ENCODE peak calls at places on chromosome 16, in ten cellular contexts. U is uterus; W is mesenchymal stem cell; H is OCI-LY7; Y is IMR-90; G is heart right ventricle; I is naive thymus-derived CD4-positive, alpha-beta T cell; D is stomach; Q is thoracic aorta; N is breast epithelium. S is an unnamed sample.

GRCh38 chr16:84782841-84783240 is 36.9 kb upstream of the CRISPLD2 start:
- DNase-seq in G (no peak), N (no peak), Y (no peak), I (no peak), H (no peak), W (no peak), U (no peak), Q (no peak), D (no peak), S (peak)

GRCh38 chr16:69566437-69567030 is 768 bp downstream of the NFAT5 start:
- DNase-seq in N (peak), Q (no peak), G (peak), U (peak), D (peak), H (peak), W (peak), Y (peak), I (no peak), S (peak)

GRCh38 chr16:50695017-50696000 is 1.9 kb downstream of the NOD2 start:
- DNase-seq in I (no peak), D (no peak), Q (no peak), G (no peak), H (no peak), U (no peak), W (no peak), Y (no peak), N (no peak), S (no peak)

GRCh38 chr16:2810651-2811050 is 6.4 kb upstream of the PRSS21 start:
- DNase-seq in N (peak), H (no peak), G (no peak), I (no peak), D (no peak), W (no peak), U (no peak), Y (no peak), Q (no peak), S (no peak)

GRCh38 chr16:85033153-85033552 is 5.6 kb downstream of the KIAA0513 start:
- DNase-seq in W (no peak), I (no peak), D (no peak), U (no peak), Q (no peak), Y (no peak), G (no peak), N (no peak), H (no peak), S (no peak)

GRCh38 chr16:75288596-75289120 is 37.2 kb upstream of the BCAR1 start:
- DNase-seq in Q (no peak), G (peak), I (peak), Y (no peak), U (no peak), H (no peak), W (no peak), N (no peak), D (no peak), S (no peak)

GRCh38 chr16:87107221-87107620 is 210.0 kb downstream of the C16orf95 start:
- DNase-seq in W (no peak), G (no peak), Q (no peak), I (no peak), N (no peak), Y (no peak), D (no peak), H (no peak), U (no peak), S (no peak)

GRCh38 chr16:71628810-71629209 is 2.8 kb downstream of the MARVELD3 start:
- DNase-seq in N (no peak), Y (no peak), H (no peak), D (no peak), G (no peak), W (peak), Q (no peak), U (no peak), I (no peak), S (peak)

GRCh38 chr16:2919511-2920255 is 8.0 kb downstream of the FLYWCH1 start:
- DNase-seq in Y (peak), U (peak), D (peak), G (no peak), I (peak), W (peak), N (no peak), H (peak), Q (no peak), S (peak)

GRCh38 chr16:8963825-8964441 is at the start of gene USP7:
- DNase-seq in N (peak), Q (peak), D (peak), G (peak), W (peak), Y (peak), H (peak), I (peak), U (peak), S (peak)

GRCh38 chr16:74465281-74465680 is 44.0 kb upstream of the CLEC18B start:
- DNase-seq in D (no peak), Y (no peak), H (no peak), U (no peak), N (no peak), Q (no peak), G (no peak), I (no peak), W (no peak), S (no peak)

GRCh38 chr16:50336884-50337283 is 31.9 kb downstream of the BRD7 start:
- DNase-seq in I (no peak), U (no peak), D (no peak), W (no peak), Y (no peak), N (no peak), H (no peak), Q (no peak), G (no peak), S (no peak)

GRCh38 chr16:86667035-86667434 is 88.7 kb downstream of the FOXL1 start:
- DNase-seq in W (no peak), U (no peak), Y (no peak), Q (no peak), I (no peak), H (no peak), D (no peak), N (no peak), G (no peak), S (no peak)

GRCh38 chr16:30416624-30417298 is 9.4 kb downstream of the ZNF771 start:
- DNase-seq in W (no peak), U (no peak), G (no peak), D (no peak), H (no peak), Q (no peak), N (no peak), I (no peak), Y (no peak), S (no peak)
- H3K4me3 ChIP-seq in W (peak), U (peak), G (peak), D (peak), H (peak), Q (peak), N (peak), I (peak), Y (no peak), S (peak)

GRCh38 chr16:67483731-67484525 is 581 bp upstream of the AGRP start:
- DNase-seq in W (no peak), Q (no peak), G (no peak), Y (peak), D (no peak), N (no peak), U (no peak), H (no peak), I (no peak), S (no peak)

GRCh38 chr16:67480833-67481560 is at the start of gene ATP6V0D1:
- DNase-seq in U (peak), Q (peak), W (peak), N (peak), Y (peak), G (peak), H (peak), D (peak), I (peak), S (peak)

GRCh38 chr16:67482260-67482924 is 955 bp downstream of the AGRP start:
- DNase-seq in N (no peak), H (peak), I (no peak), Q (no peak), D (no peak), U (no peak), Y (no peak), W (no peak), G (no peak), S (no peak)

GRCh38 chr16:67481561-67482259 is 753 bp upstream of the ATP6V0D1 start:
- DNase-seq in D (peak), H (peak), Q (no peak), G (peak), U (peak), W (no peak), N (no peak), Y (peak), I (peak), S (no peak)

GRCh38 chr16:67483150-67483549 is at the start of gene AGRP:
- DNase-seq in Q (no peak), U (no peak), G (no peak), W (no peak), Y (no peak), N (no peak), I (no peak), D (no peak), H (no peak), S (no peak)
- H3K4me3 ChIP-seq in Q (peak), U (no peak), G (no peak), W (peak), Y (no peak), N (peak), I (peak), D (peak), H (peak), S (no peak)

GRCh38 chr16:686459-687260 is 2.5 kb upstream of the JMJD8 start:
- DNase-seq in Q (no peak), N (no peak), Y (no peak), U (no peak), D (no peak), G (no peak), W (no peak), H (no peak), I (no peak), S (no peak)

GRCh38 chr16:684961-685696 is 995 bp upstream of the JMJD8 start:
- DNase-seq in H (no peak), Q (no peak), G (no peak), I (no peak), W (no peak), Y (no peak), N (no peak), U (peak), D (no peak), S (no peak)

GRCh38 chr16:685967-686366 is 1.8 kb upstream of the JMJD8 start:
- DNase-seq in Q (no peak), H (no peak), G (no peak), N (no peak), U (no peak), Y (peak), D (peak), W (peak), I (no peak), S (peak)

GRCh38 chr16:689175-689897 is 862 bp downstream of the WDR24 start:
- DNase-seq in D (no peak), N (no peak), Y (no peak), U (no peak), H (no peak), Q (no peak), W (no peak), I (no peak), G (no peak), S (no peak)

DNA sequence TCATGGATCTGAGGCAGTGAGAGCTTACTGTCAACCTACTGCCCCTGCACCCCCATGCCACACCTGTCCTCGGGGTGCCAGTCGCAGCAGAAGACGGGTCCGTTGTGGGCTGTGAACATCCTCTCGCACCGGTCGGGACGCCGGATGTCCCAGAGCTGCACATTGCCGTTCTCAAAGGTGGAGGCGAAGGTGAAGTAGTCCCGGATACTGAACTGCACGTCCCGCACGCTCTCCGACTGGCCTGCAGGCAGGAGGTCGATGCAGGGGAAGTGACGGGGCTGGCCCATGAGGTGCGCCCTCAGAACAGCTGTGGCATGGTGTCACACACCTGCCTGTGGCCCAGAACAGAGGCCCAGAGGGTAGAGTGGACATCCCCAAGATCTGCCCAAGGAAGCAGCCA is 2.7 kb downstream of the WDR24 start:
- DNase-seq in W (no peak), H (no peak), I (no peak), U (no peak), Q (no peak), N (no peak), D (no peak), Y (no peak), G (no peak), S (no peak)
- H3K4me3 ChIP-seq in W (no peak), H (no peak), I (no peak), U (no peak), Q (no peak), N (no peak), D (no peak), Y (no peak), G (no peak), S (no peak)

GRCh38 chr16:28880589-28880915 is 2.3 kb downstream of the ATP2A1 start:
- DNase-seq in H (no peak), G (no peak), Y (no peak), W (no peak), Q (no peak), I (no peak), D (no peak), N (no peak), U (no peak), S (no peak)
- H3K4me3 ChIP-seq in H (no peak), G (peak), Y (no peak), W (peak), Q (peak), I (peak), D (peak), N (peak), U (no peak), S (peak)

DNA sequence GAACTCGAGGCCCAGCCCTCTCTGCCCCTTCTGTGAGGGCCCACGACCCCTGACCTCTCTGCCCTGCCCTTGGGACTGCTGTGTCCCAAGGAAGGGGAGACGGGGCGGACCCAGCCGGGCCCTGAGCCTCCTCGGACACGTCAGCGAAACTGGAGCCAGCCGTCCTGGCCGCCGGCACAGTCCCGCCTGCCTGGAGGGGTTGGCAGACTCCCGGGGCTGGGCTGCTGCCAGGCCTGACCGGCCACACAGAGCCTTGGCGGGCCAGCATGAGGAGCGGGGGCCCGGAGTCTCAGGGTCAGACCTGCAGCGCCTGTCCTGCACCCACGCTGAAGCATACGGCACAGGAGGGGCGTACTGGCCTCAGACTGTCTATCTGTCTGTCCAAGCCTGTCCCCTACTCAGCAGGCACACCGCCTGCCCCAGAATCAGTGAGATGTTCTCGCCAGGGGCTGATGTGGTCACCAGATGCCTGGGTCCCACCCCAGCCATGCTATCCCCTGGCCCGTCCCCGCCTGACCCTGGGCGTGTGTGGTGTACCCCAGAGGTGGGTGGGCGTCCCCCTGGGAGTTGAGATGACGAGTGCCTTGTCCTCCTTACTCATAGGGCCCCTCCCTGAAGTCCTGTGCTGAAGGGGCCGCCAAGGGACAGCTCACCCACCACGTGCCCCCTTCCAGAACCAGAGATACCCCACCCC is 4.6 kb downstream of the VASN start:
- DNase-seq in U (peak), H (no peak), Y (peak), N (peak), I (no peak), Q (peak), W (no peak), D (peak), G (peak), S (peak)
- H3K4me3 ChIP-seq in U (no peak), H (no peak), Y (peak), N (peak), I (no peak), Q (peak), W (peak), D (peak), G (peak), S (no peak)

GRCh38 chr16:23837553-23838308 is 1.9 kb downstream of the PRKCB start:
- DNase-seq in H (peak), N (no peak), U (no peak), Y (no peak), G (no peak), Q (no peak), D (no peak), W (no peak), I (no peak), S (no peak)
- H3K4me3 ChIP-seq in H (peak), N (no peak), U (no peak), Y (no peak), G (no peak), Q (peak), D (peak), W (no peak), I (peak), S (no peak)

DNA sequence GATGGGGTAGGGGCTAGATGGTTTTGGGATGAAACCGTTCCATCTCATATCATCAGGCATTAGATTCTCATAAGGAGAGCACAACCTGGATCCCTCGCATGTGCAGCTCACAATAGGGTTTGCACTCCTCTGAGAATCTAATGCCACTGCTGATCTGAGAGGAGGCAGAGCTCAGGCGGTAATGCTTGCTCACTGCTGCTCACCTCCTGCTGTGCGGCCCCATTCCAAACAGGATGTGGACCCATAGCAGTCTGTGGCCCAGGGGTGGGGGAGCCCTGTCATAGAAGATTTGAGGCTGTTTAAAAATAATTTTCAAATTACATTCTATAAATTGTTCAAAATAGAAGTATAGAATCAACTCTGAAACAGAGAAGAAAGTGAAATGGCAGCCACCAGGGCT is 50.8 kb downstream of the PHKB start:
- DNase-seq in W (no peak), N (no peak), U (no peak), Q (no peak), H (no peak), D (no peak), I (no peak), G (no peak), Y (no peak), S (no peak)
- H3K4me3 ChIP-seq in W (no peak), N (no peak), U (no peak), Q (no peak), H (no peak), D (no peak), I (no peak), G (no peak), Y (no peak), S (no peak)

GRCh38 chr16:11671676-11672075 is 3.4 kb downstream of the SNN start:
- DNase-seq in Y (no peak), G (no peak), W (no peak), Q (no peak), U (no peak), I (no peak), D (no peak), H (no peak), N (no peak), S (no peak)

GRCh38 chr16:11668590-11669379 is 530 bp downstream of the SNN start:
- DNase-seq in U (peak), W (no peak), N (no peak), H (no peak), G (peak), I (peak), Q (no peak), D (no peak), Y (no peak), S (no peak)

GRCh38 chr16:11671271-11671670 is 3.0 kb downstream of the SNN start:
- DNase-seq in I (no peak), Q (no peak), N (no peak), D (no peak), Y (no peak), U (no peak), W (no peak), H (no peak), G (no peak), S (no peak)

GRCh38 chr16:11669380-11670146 is 1.3 kb downstream of the SNN start:
- DNase-seq in N (no peak), Y (peak), G (peak), Q (no peak), I (peak), U (no peak), H (peak), D (no peak), W (peak), S (no peak)

GRCh38 chr16:11670171-11671131 is 2.2 kb downstream of the SNN start:
- DNase-seq in U (no peak), G (peak), Y (no peak), W (no peak), I (peak), N (no peak), D (no peak), Q (no peak), H (no peak), S (no peak)
- H3K4me3 ChIP-seq in U (peak), G (peak), Y (no peak), W (peak), I (peak), N (peak), D (peak), Q (peak), H (peak), S (no peak)

S was measured in astrocyte of the spinal cord.